ENCODE peak calls at places on chromosomes 4 and X, in four cellular contexts. W is A549; N is stimulated activated CD8-positive, alpha-beta memory T cell treated with anti-CD3 and anti-CD28 coated beads, Interleukin-7, amount 100 ng/mL, for 4 hours; C is right lobe of liver. H is an unnamed sample.

GRCh38 chr4:134668237-134668636 is 466.6 kb upstream of the PABPC4L start:
- DNase-seq in W (peak), N (no peak), C (no peak), H (peak)

GRCh38 chr4:125315571-125316390 is 1.0 kb downstream of the FAT4 start:
- DNase-seq in W (peak), N (no peak), C (peak), H (no peak)

GRCh38 chr4:151206241-151207005 is 70.5 kb upstream of the PRSS48 start:
- DNase-seq in W (no peak), N (no peak), C (no peak), H (no peak)

GRCh38 chr4:148795156-148795864 is 353.1 kb upstream of the NR3C2 start:
- DNase-seq in W (no peak), N (no peak), C (no peak), H (peak)

GRCh38 chrX:13013353-13014110 is 30.9 kb downstream of the FAM9C start:
- DNase-seq in W (peak), N (no peak), C (no peak), H (no peak)

GRCh38 chr4:2172161-2172560 is 69.8 kb downstream of the HAUS3 start:
- DNase-seq in W (no peak), N (no peak), C (no peak), H (no peak)

GRCh38 chrX:96204928-96205327 is 479.7 kb upstream of the DIAPH2 start:
- DNase-seq in W (no peak), N (no peak), C (no peak), H (no peak)

GRCh38 chr4:53702334-53703266 is 111.3 kb upstream of the LNX1 start:
- DNase-seq in W (peak), N (no peak), C (peak), H (peak)

GRCh38 chr4:71497078-71497477 is 158.3 kb downstream of the SLC4A4 start:
- DNase-seq in W (no peak), N (no peak), C (no peak), H (no peak)

GRCh38 chrX:149871940-149872339 is 9.0 kb upstream of the MAGEA8 start:
- DNase-seq in W (peak), N (peak), C (no peak), H (no peak)

GRCh38 chr4:148469938-148470337 is 27.7 kb upstream of the NR3C2 start:
- DNase-seq in W (no peak), N (no peak), C (no peak), H (no peak)

GRCh38 chr4:83386931-83387897 is 52.6 kb upstream of the HPSE start:
- DNase-seq in W (no peak), N (no peak), C (no peak), H (no peak)

GRCh38 chrX:11546917-11547316 is 118.8 kb downstream of the ARHGAP6 start:
- DNase-seq in W (no peak), N (no peak), C (no peak), H (no peak)

GRCh38 chr4:37653601-37654000 is 32.6 kb downstream of the RELL1 start:
- DNase-seq in W (no peak), N (no peak), C (no peak), H (no peak)

GRCh38 chr4:8278421-8279287 is 9.1 kb downstream of the HTRA3 start:
- DNase-seq in W (no peak), N (no peak), C (peak), H (no peak)

GRCh38 chr4:108107729-108108382 is 60.9 kb downstream of the LEF1 start:
- DNase-seq in W (no peak), N (no peak), C (no peak), H (no peak)

GRCh38 chrX:23493941-23494374 is 159.3 kb downstream of the PTCHD1 start:
- DNase-seq in W (peak), N (no peak), C (no peak), H (peak)

GRCh38 chr4:10529256-10529890 is 72.1 kb upstream of the ZNF518B start:
- DNase-seq in W (no peak), N (no peak), C (no peak), H (no peak)

GRCh38 chr4:75834095-75834771 is 68.0 kb downstream of the PPEF2 start:
- DNase-seq in W (no peak), N (no peak), C (no peak), H (no peak)

GRCh38 chr4:98151145-98151929 is 8.1 kb upstream of the STPG2 start:
- DNase-seq in W (peak), N (no peak), C (no peak), H (no peak)

GRCh38 chr4:160562661-160563060 is 1459.8 kb downstream of the RAPGEF2 start:
- DNase-seq in W (no peak), N (no peak), C (no peak), H (no peak)

GRCh38 chrX:13177921-13178320 is 133.5 kb upstream of the FAM9C start:
- DNase-seq in W (no peak), N (no peak), C (no peak), H (no peak)